ENCODE peak calls at places on chromosomes 5 and 9, in five cellular contexts. One of them, this sample, is unnamed.

GRCh38 chr5:135398160-135398854 is 724 bp downstream of the MACROH2A1 start:
- DNase-seq in WERI-Rb-1: peak
- DNase-seq in foreskin fibroblast: peak
- DNase-seq in cardiac muscle cell: peak
- DNase-seq in upper lobe of right lung: peak
- DNase-seq in this sample: no peak

GRCh38 chr5:15304914-15305834 is 194.8 kb upstream of the FBXL7 start:
- DNase-seq in WERI-Rb-1: no peak
- DNase-seq in foreskin fibroblast: no peak
- DNase-seq in cardiac muscle cell: no peak
- DNase-seq in upper lobe of right lung: no peak
- DNase-seq in this sample: no peak

GRCh38 chr9:20015427-20015931 is 226.6 kb upstream of the SLC24A2 start:
- DNase-seq in WERI-Rb-1: no peak
- DNase-seq in foreskin fibroblast: no peak
- DNase-seq in cardiac muscle cell: no peak
- DNase-seq in upper lobe of right lung: no peak
- DNase-seq in this sample: no peak

GRCh38 chr5:15131909-15132308 is 260.3 kb upstream of the ANKH start:
- DNase-seq in WERI-Rb-1: no peak
- DNase-seq in foreskin fibroblast: no peak
- DNase-seq in cardiac muscle cell: no peak
- DNase-seq in upper lobe of right lung: no peak
- DNase-seq in this sample: no peak

GRCh38 chr5:20276959-20277263 is 288.9 kb upstream of the CDH18 start:
- DNase-seq in WERI-Rb-1: no peak
- DNase-seq in foreskin fibroblast: no peak
- DNase-seq in cardiac muscle cell: no peak
- DNase-seq in upper lobe of right lung: no peak
- DNase-seq in this sample: no peak

GRCh38 chr9:121901616-121902015 is 191.5 kb downstream of the TTLL11 start:
- DNase-seq in WERI-Rb-1: no peak
- DNase-seq in foreskin fibroblast: no peak
- DNase-seq in cardiac muscle cell: no peak
- DNase-seq in upper lobe of right lung: no peak
- DNase-seq in this sample: no peak

GRCh38 chr9:124079176-124079925 is 67.8 kb downstream of the LHX2 start:
- DNase-seq in WERI-Rb-1: no peak
- DNase-seq in foreskin fibroblast: peak
- DNase-seq in cardiac muscle cell: peak
- DNase-seq in upper lobe of right lung: no peak
- DNase-seq in this sample: peak

GRCh38 chr5:10233505-10233904 is 16.2 kb downstream of the ATPSCKMT start:
- DNase-seq in WERI-Rb-1: peak
- DNase-seq in foreskin fibroblast: peak
- DNase-seq in cardiac muscle cell: peak
- DNase-seq in upper lobe of right lung: peak
- DNase-seq in this sample: peak

GRCh38 chr9:136603216-136603615 is 57.4 kb upstream of the NOTCH1 start:
- DNase-seq in WERI-Rb-1: no peak
- DNase-seq in foreskin fibroblast: no peak
- DNase-seq in cardiac muscle cell: no peak
- DNase-seq in upper lobe of right lung: no peak
- DNase-seq in this sample: no peak

GRCh38 chr5:176612008-176612407 is 2.1 kb upstream of the GPRIN1 start:
- DNase-seq in WERI-Rb-1: no peak
- DNase-seq in foreskin fibroblast: no peak
- DNase-seq in cardiac muscle cell: no peak
- DNase-seq in upper lobe of right lung: no peak
- DNase-seq in this sample: no peak

GRCh38 chr5:87829214-87829551 is 416.5 kb upstream of the CCNH start:
- DNase-seq in WERI-Rb-1: no peak
- DNase-seq in foreskin fibroblast: peak
- DNase-seq in cardiac muscle cell: no peak
- DNase-seq in upper lobe of right lung: no peak
- DNase-seq in this sample: peak

DNA sequence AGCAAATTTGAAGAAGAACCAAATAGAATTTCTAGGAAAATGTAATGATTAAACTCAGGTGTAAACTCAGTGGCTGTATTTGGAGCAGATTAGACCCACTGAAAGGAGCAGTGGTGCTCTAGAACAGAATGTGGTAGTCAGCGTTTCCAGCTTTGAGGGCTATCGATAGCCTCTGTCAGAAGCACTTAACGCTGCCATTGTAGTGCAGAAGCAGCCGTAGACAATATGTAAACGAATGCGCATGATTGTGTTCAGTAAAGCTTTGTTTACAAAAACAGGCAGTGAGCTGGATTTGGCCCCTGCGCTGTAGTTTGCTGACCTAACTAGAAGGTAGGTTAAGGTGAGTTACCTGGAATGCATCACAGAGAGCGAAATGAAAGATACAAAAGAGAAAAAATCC is 72.0 kb downstream of the FAM78A start:
- DNase-seq in WERI-Rb-1: no peak
- DNase-seq in foreskin fibroblast: no peak
- DNase-seq in cardiac muscle cell: no peak
- DNase-seq in upper lobe of right lung: no peak
- DNase-seq in this sample: no peak
- H3K4me3 ChIP-seq in WERI-Rb-1: no peak
- H3K4me3 ChIP-seq in foreskin fibroblast: no peak
- H3K4me3 ChIP-seq in cardiac muscle cell: no peak
- H3K4me3 ChIP-seq in upper lobe of right lung: no peak
- H3K4me3 ChIP-seq in this sample: no peak

DNA sequence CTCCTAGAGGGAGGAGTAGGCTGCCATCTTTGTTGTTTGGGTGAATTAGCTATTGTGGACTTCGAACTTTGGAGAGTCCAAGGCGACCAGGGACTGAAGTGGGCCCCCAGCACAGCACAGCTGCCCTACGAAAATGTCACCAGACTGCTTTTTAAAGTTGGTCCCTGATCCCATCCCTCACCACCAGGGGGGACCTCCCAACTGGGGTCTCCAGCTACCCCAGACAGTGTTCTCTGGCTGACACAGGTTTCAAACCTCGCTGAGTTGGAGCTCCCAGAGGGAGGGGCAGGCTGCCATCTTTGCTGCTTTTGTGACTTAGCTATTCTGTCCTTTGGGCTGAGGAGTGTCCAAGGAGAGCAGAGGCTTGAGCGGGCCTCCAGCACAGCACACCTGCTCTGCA is 45.7 kb upstream of the ADRB2 start:
- DNase-seq in WERI-Rb-1: no peak
- DNase-seq in foreskin fibroblast: no peak
- DNase-seq in cardiac muscle cell: no peak
- DNase-seq in upper lobe of right lung: no peak
- DNase-seq in this sample: no peak
- TF ChIP-seq CTCF in WERI-Rb-1: no peak
- TF ChIP-seq CTCF in foreskin fibroblast: no peak
- TF ChIP-seq CTCF in cardiac muscle cell: no peak
- TF ChIP-seq CTCF in upper lobe of right lung: no peak
- TF ChIP-seq CTCF in this sample: no peak

GRCh38 chr9:127808347-127809001 is 5.8 kb downstream of the FPGS start:
- DNase-seq in WERI-Rb-1: no peak
- DNase-seq in foreskin fibroblast: no peak
- DNase-seq in cardiac muscle cell: no peak
- DNase-seq in upper lobe of right lung: no peak
- DNase-seq in this sample: no peak

GRCh38 chr9:127809002-127809561 is 6.4 kb downstream of the FPGS start:
- DNase-seq in WERI-Rb-1: no peak
- DNase-seq in foreskin fibroblast: no peak
- DNase-seq in cardiac muscle cell: peak
- DNase-seq in upper lobe of right lung: no peak
- DNase-seq in this sample: no peak

GRCh38 chr9:127809562-127810377 is 7.1 kb downstream of the FPGS start:
- DNase-seq in WERI-Rb-1: no peak
- DNase-seq in foreskin fibroblast: peak
- DNase-seq in cardiac muscle cell: peak
- DNase-seq in upper lobe of right lung: peak
- DNase-seq in this sample: no peak

GRCh38 chr9:127805620-127806019 is 2.9 kb downstream of the FPGS start:
- DNase-seq in WERI-Rb-1: peak
- DNase-seq in foreskin fibroblast: peak
- DNase-seq in cardiac muscle cell: peak
- DNase-seq in upper lobe of right lung: no peak
- DNase-seq in this sample: no peak

GRCh38 chr9:127806871-127807270 is 4.2 kb downstream of the FPGS start:
- DNase-seq in WERI-Rb-1: no peak
- DNase-seq in foreskin fibroblast: no peak
- DNase-seq in cardiac muscle cell: no peak
- DNase-seq in upper lobe of right lung: no peak
- DNase-seq in this sample: no peak
- H3K4me3 ChIP-seq in WERI-Rb-1: no peak
- H3K4me3 ChIP-seq in foreskin fibroblast: no peak
- H3K4me3 ChIP-seq in cardiac muscle cell: no peak
- H3K4me3 ChIP-seq in upper lobe of right lung: no peak
- H3K4me3 ChIP-seq in this sample: no peak

DNA sequence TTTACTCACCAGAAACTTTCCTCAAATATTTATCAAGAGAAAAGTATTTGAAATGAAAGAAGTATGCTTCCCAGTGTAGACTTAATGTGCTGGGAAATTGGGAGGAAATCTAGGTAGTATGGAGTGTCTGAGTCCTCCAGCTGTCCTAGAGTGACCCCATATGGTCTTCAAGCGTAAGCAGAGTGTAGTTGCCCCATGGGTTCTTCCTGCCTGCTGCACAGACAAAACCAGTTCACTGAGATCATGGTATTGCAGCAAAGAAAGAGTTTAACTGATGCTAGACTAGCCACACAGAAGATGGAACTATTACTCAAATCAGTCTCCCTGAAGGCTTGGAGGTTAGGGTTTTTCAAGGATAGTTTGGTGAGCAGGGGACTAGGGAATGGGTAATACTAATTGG is 114.9 kb upstream of the PRLR start:
- DNase-seq in WERI-Rb-1: no peak
- DNase-seq in foreskin fibroblast: no peak
- DNase-seq in cardiac muscle cell: no peak
- DNase-seq in upper lobe of right lung: no peak
- DNase-seq in this sample: no peak
- TF ChIP-seq CTCF in WERI-Rb-1: no peak
- TF ChIP-seq CTCF in foreskin fibroblast: peak
- TF ChIP-seq CTCF in cardiac muscle cell: peak
- TF ChIP-seq CTCF in upper lobe of right lung: no peak
- TF ChIP-seq CTCF in this sample: no peak

GRCh38 chr9:128323786-128324185 is 1.1 kb downstream of the COQ4 start:
- DNase-seq in WERI-Rb-1: no peak
- DNase-seq in foreskin fibroblast: no peak
- DNase-seq in cardiac muscle cell: no peak
- DNase-seq in upper lobe of right lung: no peak
- DNase-seq in this sample: no peak

GRCh38 chr9:128323192-128323730 is 622 bp downstream of the COQ4 start:
- DNase-seq in WERI-Rb-1: no peak
- DNase-seq in foreskin fibroblast: peak
- DNase-seq in cardiac muscle cell: no peak
- DNase-seq in upper lobe of right lung: no peak
- DNase-seq in this sample: no peak

GRCh38 chr9:128325629-128326028 is 3.0 kb downstream of the COQ4 start:
- DNase-seq in WERI-Rb-1: no peak
- DNase-seq in foreskin fibroblast: no peak
- DNase-seq in cardiac muscle cell: no peak
- DNase-seq in upper lobe of right lung: no peak
- DNase-seq in this sample: no peak

GRCh38 chr9:128322342-128323191 is at the start of the genes COQ4 and TRUB2:
- DNase-seq in WERI-Rb-1: peak
- DNase-seq in foreskin fibroblast: peak
- DNase-seq in cardiac muscle cell: peak
- DNase-seq in upper lobe of right lung: peak
- DNase-seq in this sample: peak

DNA sequence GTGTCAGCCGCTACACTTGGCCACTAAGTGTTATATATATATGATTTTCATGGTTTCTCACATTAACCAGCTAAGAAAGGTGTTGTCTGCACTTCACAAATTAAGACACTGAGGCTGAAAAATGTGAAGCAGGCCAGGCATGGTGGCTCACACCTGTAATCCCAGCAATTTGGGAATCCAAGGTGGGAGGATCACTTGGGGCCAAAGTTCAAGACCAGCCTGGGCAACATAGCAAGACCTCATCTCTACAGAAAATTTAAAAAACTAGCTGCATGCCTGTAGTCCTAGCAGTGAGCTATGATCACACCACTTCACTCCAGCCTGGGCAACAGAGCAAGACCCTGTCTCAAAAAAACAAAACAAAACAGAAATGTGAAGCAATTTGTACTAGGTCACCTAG is 1.8 kb downstream of the COQ4 start:
- DNase-seq in WERI-Rb-1: no peak
- DNase-seq in foreskin fibroblast: no peak
- DNase-seq in cardiac muscle cell: no peak
- DNase-seq in upper lobe of right lung: no peak
- DNase-seq in this sample: no peak
- H3K4me3 ChIP-seq in WERI-Rb-1: no peak
- H3K4me3 ChIP-seq in foreskin fibroblast: no peak
- H3K4me3 ChIP-seq in cardiac muscle cell: no peak
- H3K4me3 ChIP-seq in upper lobe of right lung: no peak
- H3K4me3 ChIP-seq in this sample: no peak

GRCh38 chr9:92242115-92242778 is 51.2 kb downstream of the IARS1 start:
- DNase-seq in WERI-Rb-1: no peak
- DNase-seq in foreskin fibroblast: peak
- DNase-seq in cardiac muscle cell: peak
- DNase-seq in upper lobe of right lung: no peak
- DNase-seq in this sample: no peak
- TF ChIP-seq CTCF in WERI-Rb-1: peak
- TF ChIP-seq CTCF in foreskin fibroblast: no peak
- TF ChIP-seq CTCF in cardiac muscle cell: peak
- TF ChIP-seq CTCF in upper lobe of right lung: peak
- TF ChIP-seq CTCF in this sample: peak

GRCh38 chr9:127004946-127005769 is 90.6 kb downstream of the RALGPS1 start:
- DNase-seq in WERI-Rb-1: no peak
- DNase-seq in foreskin fibroblast: peak
- DNase-seq in cardiac muscle cell: no peak
- DNase-seq in upper lobe of right lung: no peak
- DNase-seq in this sample: no peak

GRCh38 chr9:126999315-127000068 is 84.9 kb downstream of the RALGPS1 start:
- DNase-seq in WERI-Rb-1: no peak
- DNase-seq in foreskin fibroblast: no peak
- DNase-seq in cardiac muscle cell: no peak
- DNase-seq in upper lobe of right lung: no peak
- DNase-seq in this sample: no peak
- H3K4me3 ChIP-seq in WERI-Rb-1: no peak
- H3K4me3 ChIP-seq in foreskin fibroblast: no peak
- H3K4me3 ChIP-seq in cardiac muscle cell: no peak
- H3K4me3 ChIP-seq in upper lobe of right lung: no peak
- H3K4me3 ChIP-seq in this sample: no peak

GRCh38 chr5:149725296-149725695 is 4.8 kb upstream of the PPARGC1B start:
- DNase-seq in WERI-Rb-1: no peak
- DNase-seq in foreskin fibroblast: no peak
- DNase-seq in cardiac muscle cell: no peak
- DNase-seq in upper lobe of right lung: no peak
- DNase-seq in this sample: no peak
- TF ChIP-seq CTCF in WERI-Rb-1: no peak
- TF ChIP-seq CTCF in foreskin fibroblast: no peak
- TF ChIP-seq CTCF in cardiac muscle cell: no peak
- TF ChIP-seq CTCF in upper lobe of right lung: no peak
- TF ChIP-seq CTCF in this sample: no peak

This sample was measured in HFF-Myc.